ENCODE peak calls at places on chromosomes 16 and 17, in nine cellular contexts. H is pancreas, Y is A549, Z is left lung, J is choroid plexus epithelial cell, F is nephron progenitor cell, V is ovary, L is right atrium auricular region, G is cardiac fibroblast. P is an unnamed sample.

GRCh38 chr16:30030841-30031413 is at the start of gene TLCD3B:
- DNase-seq in Y (no peak), H (no peak), V (no peak), J (no peak), G (no peak), L (no peak), Z (no peak), F (peak; percentile 51), P (no peak)

GRCh38 chr17:66056148-66056547 is 135.8 kb downstream of the CEP112 start:
- DNase-seq in F (no peak), H (no peak), L (no peak), Z (no peak), J (no peak), G (no peak), V (no peak), Y (no peak), P (no peak)

GRCh38 chr17:79414063-79414462 is 196.8 kb downstream of the RBFOX3 start:
- DNase-seq in Y (no peak), H (no peak), V (no peak), J (no peak), F (no peak), L (no peak), G (no peak), Z (no peak), P (no peak)

GRCh38 chr17:20022701-20023100 is 13.5 kb downstream of the SPECC1 start:
- DNase-seq in J (no peak), G (no peak), L (no peak), V (no peak), Y (no peak), H (no peak), Z (no peak), F (no peak), P (no peak)

GRCh38 chr17:79235808-79236207 is 161.2 kb downstream of the ENGASE start:
- DNase-seq in V (no peak), Z (no peak), Y (no peak), G (no peak), L (no peak), H (no peak), J (no peak), F (no peak), P (no peak)

GRCh38 chr16:21274172-21274726 is 3.8 kb downstream of the CRYM start:
- DNase-seq in F (no peak), V (no peak), G (no peak), L (no peak), Z (no peak), H (no peak), J (no peak), Y (no peak), P (no peak)

GRCh38 chr17:82800885-82801284 is 38.9 kb downstream of the ZNF750 start:
- DNase-seq in Y (no peak), Z (no peak), L (no peak), V (no peak), H (peak; percentile 10), J (no peak), G (no peak), F (no peak), P (no peak)

GRCh38 chr16:88348377-88349152 is 34.2 kb upstream of the ZNF469 start:
- DNase-seq in J (no peak), H (peak; percentile 10), F (no peak), V (no peak), G (no peak), Z (no peak), Y (no peak), L (no peak), P (no peak)

GRCh38 chr17:41523787-41524186 is 4.3 kb downstream of the KRT19 start:
- DNase-seq in Y (no peak), Z (no peak), F (no peak), J (no peak), H (no peak), V (peak; percentile 58), L (no peak), G (no peak), P (no peak)

GRCh38 chr17:35188111-35188510 is 6.1 kb downstream of the SLC35G3 start:
- DNase-seq in V (no peak), H (no peak), G (no peak), J (no peak), F (no peak), L (no peak), Z (no peak), Y (no peak), P (no peak)

GRCh38 chr17:58755577-58756245 is at the start of gene PPM1E:
- DNase-seq in L (no peak), G (peak; percentile 35), F (peak; percentile 92), Z (peak; percentile 35), J (peak; percentile 44), H (peak; percentile 41), Y (peak; percentile 79), V (peak; percentile 78), P (peak; percentile 59)

GRCh38 chr17:67105213-67105612 is 60.9 kb downstream of the CACNG1 start:
- DNase-seq in H (no peak), G (peak; percentile 86), V (no peak), F (no peak), J (peak; percentile 69), Y (no peak), Z (no peak), L (no peak), P (no peak)

GRCh38 chr16:87725596-87726235 is 40.1 kb downstream of the KLHDC4 start:
- DNase-seq in G (no peak), L (no peak), V (no peak), F (peak; percentile 32), J (peak; percentile 91), H (no peak), Y (no peak), Z (peak; percentile 55), P (no peak)

GRCh38 chr17:21525464-21526130 is 149.4 kb downstream of the KCNJ12 start:
- DNase-seq in Z (no peak), H (no peak), J (no peak), V (no peak), G (no peak), L (no peak), F (no peak), Y (no peak), P (no peak)
- TF ChIP-seq CTCF in Z (no peak), H (no peak), J (peak; percentile 3), V (no peak), G (no peak), L (no peak), F (no peak), Y (no peak), P (no peak)

DNA sequence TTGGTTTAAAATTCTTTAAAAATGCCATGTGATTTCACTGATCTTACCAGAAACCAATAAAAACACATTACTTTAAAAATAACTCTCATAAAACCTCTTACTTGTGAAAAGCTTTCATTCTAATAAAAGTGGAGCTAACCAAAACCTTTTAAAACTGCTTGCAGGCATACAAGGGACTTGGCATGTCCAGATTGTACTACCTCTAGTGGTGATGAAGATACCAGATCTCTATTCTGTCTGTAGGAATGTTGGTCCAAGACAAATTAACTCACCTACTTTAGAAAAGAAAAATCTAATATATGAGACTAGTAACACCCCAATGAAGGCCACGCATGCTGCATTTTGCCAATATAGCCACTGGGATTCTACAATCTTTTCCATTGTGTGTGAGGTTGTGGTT is 151.0 kb upstream of the SALL1 start:
- DNase-seq in J (no peak), L (no peak), Y (no peak), F (no peak), Z (no peak), G (no peak), H (no peak), V (no peak), P (no peak)
- TF ChIP-seq CTCF in J (no peak), L (no peak), Y (no peak), F (no peak), Z (no peak), G (no peak), H (no peak), V (no peak), P (no peak)

DNA sequence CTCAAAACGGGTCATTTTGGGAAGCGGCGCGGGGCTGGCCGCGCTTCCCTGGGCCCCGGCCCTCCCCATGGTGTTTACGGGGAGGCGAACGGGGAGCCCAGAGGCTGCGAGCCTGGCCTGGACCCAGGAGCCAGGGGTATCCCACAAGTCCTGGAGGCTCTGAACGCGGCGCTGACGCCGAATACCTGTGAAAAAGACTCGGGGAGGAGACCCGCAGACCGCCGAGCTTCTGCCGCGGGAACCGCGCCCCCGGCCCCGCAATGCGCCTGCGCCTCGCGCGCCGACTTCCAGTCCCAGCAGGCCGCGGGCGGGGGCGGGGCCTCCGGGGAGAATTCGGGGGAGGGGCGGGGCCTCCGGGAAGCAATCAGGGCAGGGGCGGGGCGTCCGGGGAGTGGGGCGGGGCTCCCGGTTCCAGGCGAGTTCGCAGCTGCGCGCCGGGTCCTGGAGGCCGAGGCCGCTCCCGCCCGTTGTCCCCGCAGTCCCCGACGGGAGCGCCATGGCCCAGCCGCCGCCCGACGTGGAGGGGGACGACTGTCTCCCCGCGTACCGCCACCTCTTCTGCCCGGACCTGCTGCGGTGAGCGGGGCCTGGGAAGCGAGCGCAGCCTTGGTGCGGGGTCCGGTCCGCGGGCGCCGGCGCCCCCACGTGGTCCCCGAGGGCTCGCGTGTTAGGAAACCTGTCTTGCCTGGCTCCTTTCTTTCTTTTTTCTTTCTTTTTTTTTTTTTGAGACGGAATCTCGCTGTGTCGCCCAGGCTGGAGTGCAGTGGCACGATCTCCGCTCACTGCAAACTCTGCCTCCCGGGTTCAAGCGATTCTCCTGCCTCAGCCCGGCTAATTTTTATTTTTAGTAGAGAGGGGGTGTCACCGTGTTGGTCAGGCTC is at the start of gene DECR2:
- DNase-seq in G (peak; percentile 91), Z (peak; percentile 96), H (peak; percentile 99), Y (peak; percentile 80), V (peak; percentile 98), J (peak; percentile 92), L (peak; percentile 93), F (peak; percentile 100), P (peak; percentile 96)
- TF ChIP-seq CTCF in G (no peak), Z (peak; percentile 19), H (no peak), Y (peak; percentile 67), V (peak; percentile 36), J (peak; percentile 37), L (peak; percentile 78), F (no peak), P (peak; percentile 39)

GRCh38 chr17:81558941-81559806 is 7.0 kb upstream of the FAAP100 start:
- DNase-seq in Y (peak; percentile 79), H (peak; percentile 10), F (no peak), J (peak; percentile 44), V (no peak), G (peak; percentile 20), L (no peak), Z (no peak), P (no peak)
- TF ChIP-seq CTCF in Y (peak; percentile 62), H (no peak), F (no peak), J (peak; percentile 57), V (no peak), G (peak; percentile 39), L (peak; percentile 53), Z (no peak), P (no peak)

DNA sequence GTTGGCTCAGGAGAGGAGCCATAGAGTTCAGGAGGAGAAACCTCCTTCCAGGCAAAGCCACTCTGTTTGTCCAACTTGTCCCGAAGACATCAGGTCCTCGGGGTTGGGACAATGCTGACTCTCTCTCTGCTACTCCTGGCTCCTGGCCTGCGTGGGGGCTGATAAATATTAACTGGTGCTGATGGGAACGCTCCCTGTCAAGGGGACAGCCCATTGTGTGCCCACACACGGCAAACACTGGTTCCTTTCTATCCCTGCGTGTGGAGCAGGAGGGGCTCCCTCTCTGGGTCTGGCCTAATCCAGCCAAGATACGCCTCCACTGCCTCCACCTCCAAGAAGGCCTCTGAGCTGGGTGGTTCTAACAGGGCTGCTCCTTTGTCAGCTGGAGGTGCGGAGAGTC is 4.4 kb downstream of the KIF19 start:
- DNase-seq in Y (no peak), H (no peak), G (no peak), J (no peak), Z (no peak), F (no peak), V (no peak), L (no peak), P (no peak)
- TF ChIP-seq CTCF in Y (no peak), H (no peak), G (no peak), J (no peak), Z (no peak), F (no peak), V (no peak), L (no peak), P (no peak)